ENCODE peak calls at places on chromosomes 7 and 10, in eight cellular contexts. P is kidney glomerular epithelial cell, Z is endodermal cell, X is MV-4-11, K is NCI-H1092, H is NCI-H345, D is kidney tubule cell, C is kidney. M is an unnamed sample.

GRCh38 chr10:5344746-5345145 is 20.0 kb upstream of the UCN3 start:
- DNase-seq in P (no peak), Z (no peak), X (no peak), K (no peak), H (no peak), D (peak; percentile 6), C (no peak), M (no peak)

GRCh38 chr7:134785842-134786241 is 6.4 kb downstream of the CALD1 start:
- DNase-seq in P (no peak), Z (no peak), X (no peak), K (no peak), H (no peak), D (no peak), C (no peak), M (no peak)

GRCh38 chr10:29386347-29386999 is 97.6 kb downstream of the LYZL1 start:
- DNase-seq in P (peak; percentile 68), Z (peak; percentile 57), X (no peak), K (no peak), H (peak; percentile 14), D (peak; percentile 71), C (no peak), M (no peak)

GRCh38 chr10:129321727-129322126 is 145.3 kb upstream of the MGMT start:
- DNase-seq in P (no peak), Z (no peak), X (no peak), K (no peak), H (no peak), D (no peak), C (no peak), M (no peak)

GRCh38 chr10:101774589-101775272 is 1.2 kb downstream of the FGF8 start:
- DNase-seq in P (no peak), Z (peak; percentile 83), X (no peak), K (no peak), H (no peak), D (no peak), C (peak; percentile 70), M (no peak)

GRCh38 chr7:151431768-151432311 is 8.1 kb downstream of the CRYGN start:
- DNase-seq in P (no peak), Z (no peak), X (no peak), K (no peak), H (no peak), D (no peak), C (no peak), M (no peak)

GRCh38 chr7:17340655-17341054 is 42.2 kb downstream of the AHR start:
- DNase-seq in P (no peak), Z (no peak), X (no peak), K (no peak), H (no peak), D (no peak), C (no peak), M (no peak)

GRCh38 chr7:36011588-36011965 is 141.5 kb upstream of the EEPD1 start:
- DNase-seq in P (no peak), Z (peak; percentile 79), X (no peak), K (no peak), H (peak; percentile 13), D (no peak), C (no peak), M (no peak)

GRCh38 chr10:10564081-10564480 is 453.6 kb upstream of the CELF2 start:
- DNase-seq in P (no peak), Z (no peak), X (no peak), K (no peak), H (peak; percentile 48), D (no peak), C (no peak), M (no peak)

GRCh38 chr7:29563590-29564454 is at the start of gene PRR15:
- DNase-seq in P (no peak), Z (peak; percentile 96), X (no peak), K (peak; percentile 40), H (peak; percentile 79), D (peak; percentile 90), C (peak; percentile 90), M (no peak)

GRCh38 chr10:1049425-1049958 is 573 bp upstream of the IDI1 start:
- DNase-seq in P (peak; percentile 65), Z (no peak), X (no peak), K (no peak), H (no peak), D (no peak), C (no peak), M (no peak)

GRCh38 chr10:11563936-11564335 is 47.5 kb downstream of the USP6NL start:
- DNase-seq in P (no peak), Z (no peak), X (no peak), K (no peak), H (no peak), D (no peak), C (no peak), M (no peak)

GRCh38 chr7:125934539-125934938 is 1004.9 kb upstream of the POT1 start:
- DNase-seq in P (no peak), Z (no peak), X (no peak), K (no peak), H (peak; percentile 60), D (peak; percentile 31), C (no peak), M (peak; percentile 36)

GRCh38 chr7:1557771-1558170 is 1.8 kb upstream of the TMEM184A start:
- DNase-seq in P (no peak), Z (no peak), X (no peak), K (no peak), H (no peak), D (no peak), C (peak; percentile 60), M (no peak)

GRCh38 chr10:60042262-60042661 is 135.9 kb upstream of the CCDC6 start:
- DNase-seq in P (no peak), Z (no peak), X (no peak), K (no peak), H (peak; percentile 68), D (no peak), C (no peak), M (peak; percentile 17)

GRCh38 chr7:116532102-116532501 is 7.3 kb downstream of the CAV1 start:
- DNase-seq in P (no peak), Z (no peak), X (no peak), K (no peak), H (no peak), D (no peak), C (no peak), M (no peak)

GRCh38 chr7:68793513-68793912 is 804.8 kb upstream of the AUTS2 start:
- DNase-seq in P (no peak), Z (no peak), X (no peak), K (no peak), H (no peak), D (no peak), C (no peak), M (no peak)

GRCh38 chr10:28367865-28368541 is 65.1 kb upstream of the MPP7 start:
- DNase-seq in P (no peak), Z (no peak), X (peak; percentile 97), K (no peak), H (no peak), D (no peak), C (no peak), M (no peak)

GRCh38 chr7:30750574-30751256 is 1.2 kb upstream of the INMT start:
- DNase-seq in P (no peak), Z (peak; percentile 38), X (no peak), K (no peak), H (no peak), D (no peak), C (peak; percentile 88), M (no peak)

GRCh38 chr7:16891338-16891737 is 9.6 kb upstream of the AGR3 start:
- DNase-seq in P (peak; percentile 70), Z (peak; percentile 66), X (peak; percentile 68), K (peak; percentile 55), H (peak; percentile 77), D (peak; percentile 68), C (no peak), M (peak; percentile 61)

GRCh38 chr7:154530136-154530535 is 472.8 kb downstream of the PAXIP1 start:
- DNase-seq in P (no peak), Z (no peak), X (no peak), K (no peak), H (no peak), D (no peak), C (no peak), M (no peak)

GRCh38 chr10:97520978-97521761 is 22.4 kb downstream of the UBTD1 start:
- DNase-seq in P (no peak), Z (peak; percentile 83), X (no peak), K (no peak), H (no peak), D (no peak), C (no peak), M (no peak)

GRCh38 chr10:42977032-42977416 is 99.8 kb upstream of the RET start:
- DNase-seq in P (no peak), Z (peak; percentile 26), X (no peak), K (no peak), H (no peak), D (no peak), C (peak; percentile 31), M (no peak)

GRCh38 chr7:149790146-149790548 is 16.8 kb upstream of the ZNF467 start:
- DNase-seq in P (no peak), Z (peak; percentile 89), X (no peak), K (no peak), H (peak; percentile 22), D (peak; percentile 6), C (no peak), M (no peak)

GRCh38 chr7:66357062-66357461 is 151.9 kb downstream of the TPST1 start:
- DNase-seq in P (no peak), Z (no peak), X (no peak), K (no peak), H (no peak), D (no peak), C (no peak), M (no peak)

GRCh38 chr10:18164771-18165361 is 24.6 kb downstream of the CACNB2 start:
- DNase-seq in P (no peak), Z (no peak), X (no peak), K (no peak), H (no peak), D (no peak), C (no peak), M (no peak)

GRCh38 chr10:23037561-23037960 is 57.8 kb upstream of the MSRB2 start:
- DNase-seq in P (no peak), Z (no peak), X (no peak), K (no peak), H (no peak), D (no peak), C (no peak), M (no peak)

GRCh38 chr7:93883078-93883916 is 7.3 kb downstream of the TFPI2 start:
- DNase-seq in P (no peak), Z (no peak), X (no peak), K (no peak), H (no peak), D (peak; percentile 9), C (no peak), M (no peak)

GRCh38 chr10:29740981-29741545 is 106.3 kb upstream of the SVIL start:
- DNase-seq in P (no peak), Z (no peak), X (no peak), K (no peak), H (no peak), D (no peak), C (no peak), M (no peak)

GRCh38 chr7:1427064-1427657 is 32.1 kb downstream of the MICALL2 start:
- DNase-seq in P (no peak), Z (no peak), X (no peak), K (no peak), H (no peak), D (no peak), C (no peak), M (no peak)

GRCh38 chr7:140142031-140142430 is 34.8 kb downstream of the KDM7A start:
- DNase-seq in P (no peak), Z (no peak), X (no peak), K (no peak), H (no peak), D (no peak), C (no peak), M (no peak)

GRCh38 chr10:79286318-79286951 is 60.8 kb upstream of the PPIF start:
- DNase-seq in P (no peak), Z (no peak), X (peak; percentile 98), K (no peak), H (peak; percentile 71), D (no peak), C (peak; percentile 90), M (no peak)

GRCh38 chr10:82572686-82573226 is 697.8 kb downstream of the NRG3 start:
- DNase-seq in P (peak; percentile 32), Z (no peak), X (no peak), K (no peak), H (peak; percentile 21), D (peak; percentile 41), C (no peak), M (no peak)

GRCh38 chr7:73646785-73647724 is 20.6 kb upstream of the VPS37D start:
- DNase-seq in P (no peak), Z (peak; percentile 61), X (no peak), K (no peak), H (no peak), D (no peak), C (peak; percentile 59), M (no peak)